ENCODE peak calls at places on chromosomes 11 and 22, in four cellular contexts. Y is astrocyte of the spinal cord, W is A549, N is BE2C. R is an unnamed sample.

GRCh38 chr11:119664063-119664572 is 64.9 kb downstream of the NECTIN1 start:
- DNase-seq in N (no peak), W (no peak), Y (no peak), R (peak)

GRCh38 chr11:112538529-112538928 is 277.9 kb upstream of the PLET1 start:
- DNase-seq in Y (no peak), N (no peak), W (no peak), R (no peak)

GRCh38 chr11:128061321-128061871 is 526.0 kb downstream of the ETS1 start:
- DNase-seq in N (no peak), Y (peak), W (no peak), R (no peak)

GRCh38 chr22:17773606-17774205 is 563 bp downstream of the BID start:
- DNase-seq in W (peak), N (peak), Y (peak), R (peak)

GRCh38 chr11:128480066-128480465 is 107.3 kb downstream of the ETS1 start:
- DNase-seq in N (no peak), W (no peak), Y (no peak), R (no peak)

GRCh38 chr22:41284465-41284864 is 1.5 kb downstream of the RANGAP1 start:
- DNase-seq in N (no peak), W (no peak), Y (no peak), R (no peak)

GRCh38 chr22:38320605-38321402 is 3.6 kb upstream of the CSNK1E start:
- DNase-seq in Y (no peak), N (no peak), W (no peak), R (no peak)

GRCh38 chr11:128021304-128022006 is 565.9 kb downstream of the ETS1 start:
- DNase-seq in Y (no peak), N (no peak), W (no peak), R (peak)

GRCh38 chr11:100830978-100831732 is 144.1 kb downstream of the ARHGAP42 start:
- DNase-seq in N (no peak), Y (peak), W (no peak), R (no peak)

GRCh38 chr22:50438305-50439275 is 36.2 kb downstream of the SBF1 start:
- DNase-seq in W (no peak), Y (no peak), N (peak), R (no peak)

GRCh38 chr11:123560001-123560400 is 94.4 kb downstream of the SCN3B start:
- DNase-seq in Y (peak), W (no peak), N (peak), R (no peak)

GRCh38 chr22:43844560-43845545 is 17.5 kb downstream of the SULT4A1 start:
- DNase-seq in Y (no peak), N (no peak), W (no peak), R (no peak)

GRCh38 chr11:27395556-27396258 is 32.7 kb upstream of the CCDC34 start:
- DNase-seq in Y (peak), W (peak), N (no peak), R (no peak)

GRCh38 chr22:20031732-20032406 is 11.0 kb downstream of the TANGO2 start:
- DNase-seq in Y (no peak), W (no peak), N (no peak), R (no peak)

GRCh38 chr22:17570851-17571631 is 7.7 kb downstream of the SLC25A18 start:
- DNase-seq in Y (peak), N (no peak), W (no peak), R (no peak)

GRCh38 chr11:70861534-70861933 is 390.8 kb downstream of the SHANK2 start:
- DNase-seq in Y (no peak), W (no peak), N (no peak), R (no peak)

GRCh38 chr22:49976439-49977175 is 16.0 kb downstream of the PIM3 start:
- DNase-seq in N (no peak), W (no peak), Y (no peak), R (no peak)

GRCh38 chr22:49521787-49522224 is 305.9 kb downstream of the BRD1 start:
- DNase-seq in W (no peak), Y (no peak), N (no peak), R (no peak)

GRCh38 chr11:68038226-68038717 is 553 bp upstream of the TCIRG1 start:
- DNase-seq in N (peak), Y (no peak), W (no peak), R (peak)

GRCh38 chr11:86303257-86303656 is 1.2 kb downstream of the HIKESHI start:
- DNase-seq in N (no peak), W (no peak), Y (no peak), R (no peak)

GRCh38 chr22:19522881-19523239 is 1.4 kb downstream of the CLDN5 start:
- DNase-seq in W (no peak), N (no peak), Y (no peak), R (no peak)

GRCh38 chr11:126397016-126397415 is 41.5 kb downstream of the ST3GAL4 start:
- DNase-seq in N (no peak), Y (no peak), W (no peak), R (no peak)

GRCh38 chr11:35427158-35427557 is 7.8 kb upstream of the SLC1A2 start:
- DNase-seq in Y (peak), N (no peak), W (no peak), R (no peak)

GRCh38 chr11:61122761-61123160 is 20.5 kb downstream of the CD5 start:
- DNase-seq in W (no peak), N (no peak), Y (no peak), R (no peak)

GRCh38 chr11:15453211-15453715 is 338.5 kb downstream of the INSC start:
- DNase-seq in W (no peak), N (no peak), Y (no peak), R (no peak)

GRCh38 chr11:2583605-2583958 is 116.2 kb downstream of the KCNQ1OT1 start:
- DNase-seq in N (no peak), Y (no peak), W (no peak), R (no peak)

GRCh38 chr22:27475548-27475897 is 326.0 kb downstream of the MN1 start:
- DNase-seq in Y (no peak), N (no peak), W (no peak), R (no peak)

GRCh38 chr11:72570893-72571741 is 103.1 kb downstream of the PDE2A start:
- DNase-seq in W (no peak), Y (no peak), N (peak), R (no peak)

GRCh38 chr22:20115691-20116375 is at the start of gene RANBP1:
- DNase-seq in Y (no peak), N (peak), W (no peak), R (no peak)

GRCh38 chr11:31492320-31492913 is 17.0 kb downstream of the IMMP1L start:
- DNase-seq in N (no peak), Y (peak), W (no peak), R (no peak)

GRCh38 chr22:23850136-23850611 is 7.5 kb upstream of the SLC2A11 start:
- DNase-seq in W (no peak), N (no peak), Y (no peak), R (no peak)

GRCh38 chr11:111091341-111091740 is 154.2 kb upstream of the POU2AF2 start:
- DNase-seq in N (no peak), Y (no peak), W (no peak), R (no peak)

GRCh38 chr11:127157225-127157624 is 156.7 kb upstream of the KIRREL3 start:
- DNase-seq in W (no peak), N (no peak), Y (no peak), R (peak)

GRCh38 chr11:61529537-61530225 is 21.1 kb downstream of the LRRC10B start:
- DNase-seq in Y (no peak), N (no peak), W (no peak), R (no peak)

GRCh38 chr11:85889676-85890579 is 34.7 kb downstream of the CCDC83 start:
- DNase-seq in W (peak), Y (peak), N (no peak), R (no peak)

GRCh38 chr11:11036185-11037161 is 178.6 kb upstream of the ZBED5 start:
- DNase-seq in N (peak), W (peak), Y (peak), R (peak)
- TF ChIP-seq CTCF in N (peak), W (peak), Y (peak), R (peak)

GRCh38 chr11:81211050-81211449 is 1522.6 kb downstream of the FAM181B start:
- DNase-seq in Y (no peak), W (no peak), N (no peak), R (no peak)
- TF ChIP-seq CTCF in Y (no peak), W (no peak), N (no peak), R (no peak)

DNA sequence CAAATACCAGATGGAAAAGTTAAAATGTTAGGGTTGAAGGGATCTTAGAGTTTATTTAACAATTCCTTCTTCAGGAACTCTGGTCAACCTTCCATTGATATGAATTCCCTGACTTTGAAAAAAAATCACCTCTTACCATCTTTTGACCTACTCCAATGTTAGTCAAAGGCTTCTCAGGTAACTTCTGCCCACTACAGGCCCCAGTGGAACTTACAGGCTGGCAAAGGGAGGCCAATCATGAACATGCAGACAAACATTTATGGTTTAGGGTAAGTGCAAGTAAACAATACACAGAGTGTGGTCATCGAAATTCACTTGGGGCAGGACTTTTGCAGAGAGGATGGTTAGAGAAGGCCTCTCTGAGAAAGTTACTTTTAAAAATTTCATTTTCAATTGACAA is 45.1 kb downstream of the SYN3 start:
- DNase-seq in Y (no peak), N (no peak), W (no peak), R (no peak)
- TF ChIP-seq CTCF in Y (no peak), N (peak), W (no peak), R (peak)

GRCh38 chr11:20248345-20248744 is 88.1 kb upstream of the DBX1 start:
- DNase-seq in W (no peak), Y (no peak), N (no peak), R (no peak)
- TF ChIP-seq CTCF in W (no peak), Y (no peak), N (no peak), R (no peak)

GRCh38 chr11:93903989-93904388 is 53.6 kb upstream of the VSTM5 start:
- DNase-seq in Y (no peak), W (no peak), N (no peak), R (peak)
- TF ChIP-seq CTCF in Y (no peak), W (no peak), N (no peak), R (peak)

DNA sequence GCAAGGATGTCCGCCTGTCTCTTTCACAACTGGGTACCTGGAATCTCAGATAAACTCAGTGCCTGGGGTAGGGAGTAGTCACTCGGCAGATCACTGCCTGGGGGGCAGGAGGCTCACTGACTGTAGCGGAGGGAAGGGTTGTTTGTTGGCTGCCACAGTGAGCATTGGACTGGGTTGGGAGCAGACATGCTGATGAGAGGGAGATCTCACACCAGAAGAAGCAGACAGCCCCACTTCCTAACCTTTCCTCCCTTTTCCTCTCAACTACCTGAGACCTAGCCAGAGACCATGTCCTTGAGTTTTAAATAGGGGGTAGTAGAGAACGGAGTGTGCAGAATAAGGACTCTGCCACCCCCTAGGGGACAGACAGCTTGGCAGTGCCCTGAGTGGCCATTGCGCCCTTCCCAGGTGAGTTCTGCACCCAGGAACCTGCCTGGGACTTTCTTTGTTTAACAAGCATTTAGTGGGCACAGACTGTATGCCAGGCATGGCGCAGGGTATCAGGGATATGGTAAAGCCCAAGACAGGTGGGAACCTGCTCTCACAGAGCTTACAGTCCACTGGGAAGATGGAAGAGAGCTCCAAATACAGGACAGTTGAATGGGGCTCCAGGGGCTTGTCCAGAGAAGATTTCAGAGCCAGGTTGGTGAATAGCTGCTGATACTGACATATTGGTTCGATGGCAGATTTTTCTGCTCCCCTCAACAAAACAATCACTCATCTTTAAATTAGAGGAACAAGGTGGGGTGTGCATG is 115.7 kb upstream of the NNMT start:
- DNase-seq in N (peak), W (no peak), Y (no peak), R (peak)
- TF ChIP-seq CTCF in N (peak), W (no peak), Y (peak), R (peak)

DNA sequence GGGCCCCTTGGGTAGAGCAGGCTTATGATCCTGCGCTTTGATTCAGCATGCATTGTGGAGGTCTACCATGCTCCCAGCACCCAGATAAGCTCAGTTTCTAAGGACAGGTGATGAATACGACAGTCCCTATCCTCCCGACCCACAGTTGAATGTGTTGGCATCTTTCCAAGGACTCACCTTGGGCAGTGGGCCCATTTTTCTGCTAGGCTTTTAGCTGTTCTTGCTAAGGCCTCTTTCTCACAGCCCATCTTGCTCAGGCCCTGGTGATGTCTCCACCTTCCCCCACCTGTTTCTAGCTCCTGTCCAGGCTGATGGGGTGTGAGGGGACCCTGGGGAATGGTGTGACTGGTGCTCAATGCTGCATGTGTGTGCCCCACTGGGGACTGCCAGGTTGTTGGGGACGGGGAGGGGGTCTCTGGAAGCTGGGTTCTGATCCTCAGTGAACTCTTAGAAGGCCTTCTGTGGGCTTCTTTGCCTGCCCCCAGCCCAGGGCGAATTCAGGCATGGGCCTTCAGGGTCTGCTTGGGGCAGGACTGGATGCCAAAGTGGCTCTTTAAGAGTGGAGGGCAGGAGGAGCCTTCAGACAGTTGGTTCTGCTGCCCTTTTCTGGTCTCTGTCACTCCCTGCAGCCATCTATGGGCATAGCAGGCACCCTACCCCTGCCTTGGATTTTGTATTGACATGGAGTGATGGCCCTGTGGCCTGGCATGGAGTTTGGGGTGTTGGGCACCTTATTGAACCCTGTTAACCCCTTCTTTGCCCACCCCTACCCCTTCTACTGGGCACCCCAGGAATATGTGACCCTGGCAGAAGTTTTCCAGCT is 33.1 kb downstream of the PHLDB1 start:
- DNase-seq in Y (no peak), N (peak), W (no peak), R (no peak)
- TF ChIP-seq CTCF in Y (peak), N (peak), W (no peak), R (no peak)